ENCODE peak calls at places on chromosomes 16 and 17, in four cellular contexts. One of them, this sample, is unnamed.

GRCh38 chr16:25192096-25192495 is 24.7 kb upstream of the AQP8 start:
- DNase-seq in testis: no peak
- DNase-seq in endothelial cell: no peak
- DNase-seq in ureter: no peak
- DNase-seq in this sample: no peak

GRCh38 chr17:34370376-34370996 is 7.5 kb upstream of the CCL1 start:
- DNase-seq in endothelial cell: no peak
- DNase-seq in ureter: no peak
- DNase-seq in testis: no peak
- DNase-seq in this sample: peak

GRCh38 chr16:89291355-89291754 is 73.9 kb downstream of the ZNF778 start:
- DNase-seq in endothelial cell: no peak
- DNase-seq in ureter: no peak
- DNase-seq in testis: no peak
- DNase-seq in this sample: no peak

GRCh38 chr17:59641799-59642484 is 22.2 kb downstream of the CLTC start:
- DNase-seq in endothelial cell: no peak
- DNase-seq in ureter: no peak
- DNase-seq in testis: no peak
- DNase-seq in this sample: no peak

GRCh38 chr17:80805032-80805751 is 186.4 kb upstream of the CHMP6 start:
- DNase-seq in testis: no peak
- DNase-seq in ureter: no peak
- DNase-seq in endothelial cell: no peak
- DNase-seq in this sample: peak

GRCh38 chr17:52027081-52027480 is 131.4 kb downstream of the CA10 start:
- DNase-seq in testis: no peak
- DNase-seq in ureter: no peak
- DNase-seq in endothelial cell: no peak
- DNase-seq in this sample: no peak

GRCh38 chr16:85913688-85914422 is 14.9 kb downstream of the IRF8 start:
- DNase-seq in endothelial cell: no peak
- DNase-seq in testis: no peak
- DNase-seq in ureter: no peak
- DNase-seq in this sample: no peak

GRCh38 chr17:27970587-27970986 is 71.9 kb upstream of the NLK start:
- DNase-seq in testis: no peak
- DNase-seq in ureter: no peak
- DNase-seq in endothelial cell: no peak
- DNase-seq in this sample: no peak

GRCh38 chr17:63762106-63763078 is 11.0 kb downstream of the CCDC47 start:
- DNase-seq in testis: no peak
- DNase-seq in ureter: no peak
- DNase-seq in endothelial cell: no peak
- DNase-seq in this sample: no peak

GRCh38 chr17:2023692-2024571 is 1.2 kb downstream of the RTN4RL1 start:
- DNase-seq in ureter: peak
- DNase-seq in testis: peak
- DNase-seq in endothelial cell: peak
- DNase-seq in this sample: no peak

GRCh38 chr17:50064253-50064991 is 8.5 kb downstream of the ITGA3 start:
- DNase-seq in testis: peak
- DNase-seq in ureter: peak
- DNase-seq in endothelial cell: no peak
- DNase-seq in this sample: peak

GRCh38 chr16:72480926-72481325 is 309.0 kb upstream of the PMFBP1 start:
- DNase-seq in ureter: no peak
- DNase-seq in testis: no peak
- DNase-seq in endothelial cell: no peak
- DNase-seq in this sample: no peak

GRCh38 chr17:40813804-40814203 is 8.6 kb downstream of the KRT10 start:
- DNase-seq in endothelial cell: no peak
- DNase-seq in ureter: no peak
- DNase-seq in testis: no peak
- DNase-seq in this sample: no peak

GRCh38 chr16:58085584-58086251 is 43.5 kb downstream of the CFAP20 start:
- DNase-seq in endothelial cell: no peak
- DNase-seq in ureter: no peak
- DNase-seq in testis: no peak
- DNase-seq in this sample: no peak

GRCh38 chr17:74770498-74771318 is 5.4 kb downstream of the NAT9 start:
- DNase-seq in endothelial cell: peak
- DNase-seq in ureter: no peak
- DNase-seq in testis: peak
- DNase-seq in this sample: peak

GRCh38 chr17:80477647-80478478 is 1.5 kb upstream of the NPTX1 start:
- DNase-seq in endothelial cell: peak
- DNase-seq in testis: peak
- DNase-seq in ureter: no peak
- DNase-seq in this sample: no peak

GRCh38 chr16:72467157-72467759 is 295.3 kb upstream of the PMFBP1 start:
- DNase-seq in testis: peak
- DNase-seq in ureter: no peak
- DNase-seq in endothelial cell: peak
- DNase-seq in this sample: no peak

GRCh38 chr16:24255446-24256352 is at the start of gene CACNG3:
- DNase-seq in testis: peak
- DNase-seq in endothelial cell: peak
- DNase-seq in ureter: no peak
- DNase-seq in this sample: no peak

This sample was measured in coronary artery.